ENCODE peak calls at places on chromosomes 11 and 22, in six cellular contexts. One of them, this sample, is unnamed.

GRCh38 chr22:23566716-23567475 is 13.2 kb downstream of the IGLL1 start:
- DNase-seq in lower lobe of right lung: no peak
- DNase-seq in GM12865: no peak
- DNase-seq in AG04450: no peak
- DNase-seq in cardiac fibroblast: no peak
- DNase-seq in esophagus squamous epithelium: no peak
- DNase-seq in this sample: no peak

GRCh38 chr22:27123880-27124279 is 466.5 kb downstream of the MIAT start:
- DNase-seq in lower lobe of right lung: no peak
- DNase-seq in GM12865: no peak
- DNase-seq in AG04450: no peak
- DNase-seq in cardiac fibroblast: no peak
- DNase-seq in esophagus squamous epithelium: no peak
- DNase-seq in this sample: no peak

GRCh38 chr11:109963101-109963500 is 130.1 kb upstream of the ZC3H12C start:
- DNase-seq in lower lobe of right lung: no peak
- DNase-seq in GM12865: no peak
- DNase-seq in AG04450: no peak
- DNase-seq in cardiac fibroblast: no peak
- DNase-seq in esophagus squamous epithelium: no peak
- DNase-seq in this sample: no peak

GRCh38 chr11:104003491-104003890 is 32.9 kb upstream of the DDI1 start:
- DNase-seq in lower lobe of right lung: no peak
- DNase-seq in GM12865: no peak
- DNase-seq in AG04450: no peak
- DNase-seq in cardiac fibroblast: peak
- DNase-seq in esophagus squamous epithelium: no peak
- DNase-seq in this sample: peak

GRCh38 chr22:37235897-37236607 is 8.0 kb downstream of the RAC2 start:
- DNase-seq in lower lobe of right lung: peak
- DNase-seq in GM12865: no peak
- DNase-seq in AG04450: no peak
- DNase-seq in cardiac fibroblast: no peak
- DNase-seq in esophagus squamous epithelium: no peak
- DNase-seq in this sample: no peak

GRCh38 chr11:128323381-128323780 is 264.0 kb downstream of the ETS1 start:
- DNase-seq in lower lobe of right lung: no peak
- DNase-seq in GM12865: peak
- DNase-seq in AG04450: no peak
- DNase-seq in cardiac fibroblast: peak
- DNase-seq in esophagus squamous epithelium: no peak
- DNase-seq in this sample: peak

GRCh38 chr11:112852141-112852853 is 108.9 kb upstream of the NCAM1 start:
- DNase-seq in lower lobe of right lung: no peak
- DNase-seq in GM12865: no peak
- DNase-seq in AG04450: no peak
- DNase-seq in cardiac fibroblast: peak
- DNase-seq in esophagus squamous epithelium: no peak
- DNase-seq in this sample: peak

GRCh38 chr11:95299078-95299611 is 68.1 kb upstream of the SESN3 start:
- DNase-seq in lower lobe of right lung: no peak
- DNase-seq in GM12865: no peak
- DNase-seq in AG04450: no peak
- DNase-seq in cardiac fibroblast: no peak
- DNase-seq in esophagus squamous epithelium: no peak
- DNase-seq in this sample: peak

GRCh38 chr11:79182794-79183193 is 258.0 kb downstream of the TENM4 start:
- DNase-seq in lower lobe of right lung: no peak
- DNase-seq in GM12865: no peak
- DNase-seq in AG04450: peak
- DNase-seq in cardiac fibroblast: no peak
- DNase-seq in esophagus squamous epithelium: no peak
- DNase-seq in this sample: peak

DNA sequence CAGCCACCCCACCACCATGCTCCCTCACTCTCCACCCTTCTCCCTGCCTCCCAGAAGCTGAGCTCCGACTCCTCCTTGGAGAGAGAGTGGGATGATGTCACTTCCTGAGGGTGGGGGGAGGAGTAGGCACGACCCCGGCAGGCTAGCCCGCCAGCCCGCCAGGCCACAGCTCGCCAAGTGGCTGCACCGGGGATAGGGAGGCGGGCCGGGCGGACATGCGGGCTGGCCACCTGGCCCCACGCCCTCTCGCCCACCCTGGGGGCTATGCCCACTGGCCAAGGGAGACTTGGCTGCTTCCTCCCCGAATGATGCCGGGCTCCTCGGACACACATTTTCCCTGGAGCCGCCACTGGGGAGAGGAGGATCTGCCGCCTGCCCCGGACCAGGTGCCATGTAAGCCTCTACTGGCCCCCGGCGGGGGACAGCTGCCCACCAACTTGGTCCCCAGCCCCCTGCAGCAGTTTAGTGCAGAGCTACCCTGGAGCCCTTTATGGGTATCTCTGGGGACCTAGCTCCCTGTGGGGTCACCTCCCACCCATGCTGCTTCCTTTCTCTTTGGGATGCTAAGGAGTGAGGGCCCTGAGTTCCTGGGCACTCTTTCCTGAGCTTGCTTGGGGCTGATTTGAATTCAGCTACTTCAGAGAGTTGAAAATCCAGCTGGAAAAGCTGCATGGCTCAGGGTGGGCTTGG is 33.7 kb upstream of the MYRF start:
- DNase-seq in lower lobe of right lung: no peak
- DNase-seq in GM12865: no peak
- DNase-seq in AG04450: peak
- DNase-seq in cardiac fibroblast: peak
- DNase-seq in esophagus squamous epithelium: no peak
- DNase-seq in this sample: peak
- H3K4me3 ChIP-seq in lower lobe of right lung: peak
- H3K4me3 ChIP-seq in GM12865: no peak
- H3K4me3 ChIP-seq in AG04450: peak
- H3K4me3 ChIP-seq in cardiac fibroblast: peak
- H3K4me3 ChIP-seq in esophagus squamous epithelium: peak
- H3K4me3 ChIP-seq in this sample: peak

GRCh38 chr11:3158821-3159220 is 6.3 kb downstream of the OSBPL5 start:
- DNase-seq in lower lobe of right lung: peak
- DNase-seq in GM12865: no peak
- DNase-seq in AG04450: no peak
- DNase-seq in cardiac fibroblast: no peak
- DNase-seq in esophagus squamous epithelium: no peak
- DNase-seq in this sample: no peak
- TF ChIP-seq CTCF in lower lobe of right lung: no peak
- TF ChIP-seq CTCF in GM12865: no peak
- TF ChIP-seq CTCF in AG04450: no peak
- TF ChIP-seq CTCF in cardiac fibroblast: no peak
- TF ChIP-seq CTCF in esophagus squamous epithelium: no peak
- TF ChIP-seq CTCF in this sample: no peak

GRCh38 chr22:20418211-20418788 is 19.3 kb downstream of the SCARF2 start:
- DNase-seq in lower lobe of right lung: peak
- DNase-seq in GM12865: peak
- DNase-seq in AG04450: peak
- DNase-seq in cardiac fibroblast: peak
- DNase-seq in esophagus squamous epithelium: no peak
- DNase-seq in this sample: peak
- H3K4me3 ChIP-seq in lower lobe of right lung: peak
- H3K4me3 ChIP-seq in GM12865: no peak
- H3K4me3 ChIP-seq in AG04450: peak
- H3K4me3 ChIP-seq in cardiac fibroblast: peak
- H3K4me3 ChIP-seq in esophagus squamous epithelium: peak
- H3K4me3 ChIP-seq in this sample: peak

DNA sequence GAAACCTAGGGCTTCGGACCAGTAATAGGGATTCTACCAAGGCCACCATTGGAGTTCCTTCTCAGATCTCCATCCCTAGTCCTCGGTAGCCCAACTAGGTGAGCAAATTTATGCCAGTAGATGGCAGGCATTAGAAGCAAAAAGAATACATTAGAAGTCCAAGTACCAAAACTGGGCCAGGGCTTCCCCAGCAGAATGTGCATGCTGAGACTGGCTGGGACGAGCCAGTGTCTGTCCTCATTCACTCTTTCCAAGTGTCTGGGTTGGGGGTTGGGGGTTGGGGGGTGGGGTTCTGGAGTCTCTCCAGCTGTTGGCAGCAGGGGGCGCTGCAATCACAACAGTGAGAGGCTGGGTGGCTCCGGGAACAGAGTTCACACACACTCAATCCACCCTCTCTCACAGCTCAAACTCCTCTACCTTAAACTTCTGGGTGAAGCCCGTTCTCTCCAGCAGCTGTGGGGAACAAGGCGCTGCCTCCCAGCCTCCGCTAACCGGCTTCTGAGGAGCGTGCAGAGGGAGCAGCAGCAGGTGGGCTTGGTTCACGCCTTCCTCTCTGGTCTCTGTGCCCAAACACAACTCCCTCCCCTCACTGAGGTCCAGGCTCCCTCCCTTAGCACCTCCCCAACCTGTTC is 57.5 kb downstream of the BTG4 start:
- DNase-seq in lower lobe of right lung: no peak
- DNase-seq in GM12865: peak
- DNase-seq in AG04450: peak
- DNase-seq in cardiac fibroblast: peak
- DNase-seq in esophagus squamous epithelium: no peak
- DNase-seq in this sample: peak
- TF ChIP-seq CTCF in lower lobe of right lung: peak
- TF ChIP-seq CTCF in GM12865: peak
- TF ChIP-seq CTCF in AG04450: peak
- TF ChIP-seq CTCF in cardiac fibroblast: peak
- TF ChIP-seq CTCF in esophagus squamous epithelium: no peak
- TF ChIP-seq CTCF in this sample: peak

DNA sequence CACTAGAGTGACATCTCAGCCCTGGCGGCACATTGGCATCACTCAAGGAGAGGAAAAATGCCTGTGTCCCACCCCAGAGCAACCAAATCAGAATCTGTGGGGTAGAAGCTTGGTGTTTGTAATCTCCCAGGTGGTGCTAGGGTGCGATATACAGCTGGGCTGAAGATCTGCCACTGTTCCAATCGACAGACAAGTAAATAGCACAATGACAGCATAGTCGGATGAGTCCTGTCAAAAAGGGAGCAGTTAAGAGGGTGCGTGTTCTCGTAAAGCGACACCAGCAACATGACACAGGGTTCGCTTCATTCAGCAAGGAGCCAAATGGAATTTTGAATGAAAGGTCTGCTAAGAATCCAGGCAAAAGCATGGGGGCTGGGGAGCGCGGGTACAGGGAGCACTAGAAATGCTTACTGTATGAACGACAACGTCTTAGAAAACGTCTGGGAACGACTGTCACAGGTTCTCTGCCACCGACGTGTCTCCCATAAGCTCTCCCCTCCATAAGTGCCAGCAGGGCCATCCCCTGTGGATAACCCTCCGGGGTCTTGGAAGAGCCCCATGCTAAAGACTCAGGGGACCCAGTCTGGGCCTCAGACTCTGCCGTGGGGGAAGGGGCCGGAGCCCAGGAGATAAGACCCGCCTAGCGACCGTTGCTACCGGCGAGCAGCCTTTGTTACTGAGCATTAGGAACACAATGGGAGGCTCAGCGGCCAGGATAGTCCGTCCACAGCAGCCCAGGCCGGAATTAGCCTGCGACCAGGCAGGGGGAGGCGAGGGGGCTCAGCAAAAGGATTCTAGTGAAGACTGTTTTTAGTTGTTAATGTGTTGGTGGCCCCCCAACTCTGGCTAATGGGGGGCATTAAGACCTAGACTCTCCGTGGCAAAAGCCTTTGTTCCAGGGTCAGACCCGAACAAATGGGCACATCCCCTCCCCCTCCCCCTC is 20.8 kb downstream of the ADA2 start:
- DNase-seq in lower lobe of right lung: peak
- DNase-seq in GM12865: no peak
- DNase-seq in AG04450: no peak
- DNase-seq in cardiac fibroblast: peak
- DNase-seq in esophagus squamous epithelium: no peak
- DNase-seq in this sample: no peak
- H3K4me3 ChIP-seq in lower lobe of right lung: peak
- H3K4me3 ChIP-seq in GM12865: no peak
- H3K4me3 ChIP-seq in AG04450: peak
- H3K4me3 ChIP-seq in cardiac fibroblast: no peak
- H3K4me3 ChIP-seq in esophagus squamous epithelium: peak
- H3K4me3 ChIP-seq in this sample: peak

GRCh38 chr22:39928556-39929401 is 27.9 kb downstream of the GRAP2 start:
- DNase-seq in lower lobe of right lung: no peak
- DNase-seq in GM12865: no peak
- DNase-seq in AG04450: no peak
- DNase-seq in cardiac fibroblast: no peak
- DNase-seq in esophagus squamous epithelium: no peak
- DNase-seq in this sample: no peak

GRCh38 chr22:39925273-39925672 is 24.4 kb downstream of the GRAP2 start:
- DNase-seq in lower lobe of right lung: no peak
- DNase-seq in GM12865: no peak
- DNase-seq in AG04450: no peak
- DNase-seq in cardiac fibroblast: no peak
- DNase-seq in esophagus squamous epithelium: no peak
- DNase-seq in this sample: no peak

GRCh38 chr22:39924286-39924685 is 23.4 kb downstream of the GRAP2 start:
- DNase-seq in lower lobe of right lung: no peak
- DNase-seq in GM12865: no peak
- DNase-seq in AG04450: no peak
- DNase-seq in cardiac fibroblast: no peak
- DNase-seq in esophagus squamous epithelium: no peak
- DNase-seq in this sample: no peak

GRCh38 chr22:39926175-39927152 is 25.6 kb downstream of the GRAP2 start:
- DNase-seq in lower lobe of right lung: no peak
- DNase-seq in GM12865: no peak
- DNase-seq in AG04450: no peak
- DNase-seq in cardiac fibroblast: no peak
- DNase-seq in esophagus squamous epithelium: no peak
- DNase-seq in this sample: no peak

DNA sequence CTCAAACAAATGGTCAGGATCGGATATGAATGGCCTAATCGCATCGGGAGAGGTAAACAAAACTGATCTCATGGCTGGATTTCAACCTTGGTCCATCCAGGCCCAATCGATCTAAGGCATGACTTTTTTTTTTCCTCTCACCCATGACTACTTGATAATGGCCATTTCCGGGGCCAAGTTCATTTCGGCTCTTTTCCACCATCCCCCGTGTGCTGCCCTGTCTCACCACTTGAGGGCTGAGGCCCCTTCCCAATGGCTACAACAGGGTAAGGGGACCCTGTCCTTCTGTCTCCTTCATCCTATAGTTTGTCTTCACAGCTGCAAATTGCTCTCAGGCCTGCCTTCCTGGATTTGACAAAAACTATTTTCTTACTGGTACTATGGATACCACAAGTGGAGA is 26.7 kb downstream of the GRAP2 start:
- DNase-seq in lower lobe of right lung: no peak
- DNase-seq in GM12865: no peak
- DNase-seq in AG04450: no peak
- DNase-seq in cardiac fibroblast: no peak
- DNase-seq in esophagus squamous epithelium: no peak
- DNase-seq in this sample: no peak
- TF ChIP-seq CTCF in lower lobe of right lung: no peak
- TF ChIP-seq CTCF in GM12865: peak
- TF ChIP-seq CTCF in AG04450: peak
- TF ChIP-seq CTCF in cardiac fibroblast: no peak
- TF ChIP-seq CTCF in esophagus squamous epithelium: no peak
- TF ChIP-seq CTCF in this sample: no peak

This sample was measured in AG10803.